ENCODE peak calls at places on chromosomes 1 and 21, in eight cellular contexts. B, A, U, Y, L, N, K and I are unnamed samples.

GRCh38 chr1:76144233-76144632 is 69.7 kb downstream of the ST6GALNAC3 start:
- DNase-seq in K (no peak), U (no peak), L (no peak), B (no peak), Y (no peak), N (peak; percentile 1), A (no peak), I (no peak)

GRCh38 chr1:168803696-168804510 is 74.9 kb upstream of the DPT start:
- DNase-seq in U (no peak), A (no peak), K (no peak), B (no peak), N (no peak), Y (no peak), L (peak; percentile 5), I (no peak)

GRCh38 chr1:25064465-25065238 is 134.6 kb upstream of the RUNX3 start:
- DNase-seq in B (no peak), U (no peak), N (no peak), A (no peak), Y (no peak), K (no peak), L (no peak), I (no peak)

GRCh38 chr1:151124763-151125403 is 21.5 kb downstream of the SEMA6C start:
- DNase-seq in B (no peak), K (no peak), N (no peak), Y (no peak), A (no peak), L (no peak), U (no peak), I (no peak)

GRCh38 chr1:100543640-100544039 is 5.7 kb downstream of the GPR88 start:
- DNase-seq in K (no peak), U (no peak), B (no peak), N (no peak), A (no peak), L (no peak), Y (no peak), I (no peak)

GRCh38 chr1:61853545-61853944 is 111.3 kb downstream of the PATJ start:
- DNase-seq in L (no peak), Y (peak; percentile 15), B (no peak), K (peak; percentile 13), N (peak; percentile 53), A (no peak), U (no peak), I (no peak)

GRCh38 chr1:192807221-192807967 is 1.4 kb upstream of the RGS2 start:
- DNase-seq in K (no peak), N (no peak), A (no peak), L (no peak), Y (peak; percentile 21), U (peak; percentile 22), B (peak; percentile 47), I (no peak)

GRCh38 chr1:46969014-46969619 is 27.8 kb upstream of the CYP4A11 start:
- DNase-seq in L (no peak), U (no peak), A (no peak), N (no peak), B (no peak), K (no peak), Y (no peak), I (no peak)

GRCh38 chr1:32361674-32362473 is 411 bp downstream of the FAM229A start:
- DNase-seq in U (peak; percentile 56), B (no peak), A (peak; percentile 80), L (peak; percentile 11), K (peak; percentile 25), N (no peak), Y (no peak), I (peak; percentile 65)

GRCh38 chr1:231683439-231684165 is 57.0 kb downstream of the DISC1 start:
- DNase-seq in L (no peak), U (no peak), N (no peak), A (no peak), B (no peak), K (no peak), Y (no peak), I (peak; percentile 40)

GRCh38 chr1:25715888-25716287 is 84.1 kb upstream of the SELENON start:
- DNase-seq in B (no peak), Y (no peak), K (no peak), U (no peak), N (no peak), A (no peak), L (no peak), I (no peak)

GRCh38 chr21:39712976-39713375 is 32.0 kb upstream of the IGSF5 start:
- DNase-seq in B (no peak), K (no peak), N (no peak), L (no peak), A (no peak), Y (no peak), U (peak; percentile 20), I (no peak)

GRCh38 chr1:112509005-112509659 is 367 bp downstream of the WNT2B start:
- DNase-seq in K (no peak), N (no peak), B (no peak), Y (no peak), L (no peak), U (no peak), A (no peak), I (peak; percentile 28)

GRCh38 chr1:60145746-60146145 is 72.2 kb upstream of the C1orf87 start:
- DNase-seq in N (no peak), K (no peak), U (no peak), Y (no peak), B (no peak), L (no peak), A (no peak), I (no peak)

GRCh38 chr1:66140072-66140471 is 347.4 kb downstream of the PDE4B start:
- DNase-seq in L (no peak), K (no peak), Y (no peak), B (no peak), A (no peak), U (no peak), N (no peak), I (no peak)

GRCh38 chr1:15684042-15684461 is at the start of gene PLEKHM2:
- DNase-seq in N (no peak), A (peak; percentile 75), K (peak; percentile 43), L (peak; percentile 31), B (no peak), U (peak; percentile 47), Y (no peak), I (peak; percentile 65)

GRCh38 chr1:161261859-161262225 is 3.3 kb downstream of the PCP4L1 start:
- DNase-seq in N (no peak), K (no peak), U (no peak), Y (no peak), L (no peak), A (no peak), B (no peak), I (no peak)

GRCh38 chr1:200182701-200183100 is 155.2 kb downstream of the NR5A2 start:
- DNase-seq in K (no peak), A (no peak), N (no peak), Y (no peak), U (no peak), B (no peak), L (no peak), I (no peak)

GRCh38 chr1:110249256-110249655 is 39.1 kb downstream of the KCNC4 start:
- DNase-seq in B (no peak), L (no peak), Y (no peak), N (no peak), U (no peak), A (no peak), K (no peak), I (no peak)

GRCh38 chr21:36105327-36105842 is 29.5 kb upstream of the CBR3 start:
- DNase-seq in Y (no peak), B (no peak), K (no peak), A (no peak), L (no peak), U (no peak), N (no peak), I (no peak)

GRCh38 chr21:42818328-42818749 is 61.0 kb downstream of the WDR4 start:
- DNase-seq in Y (peak; percentile 20), B (no peak), N (peak; percentile 34), L (peak; percentile 33), K (no peak), U (peak; percentile 64), A (peak; percentile 71), I (peak; percentile 37)

GRCh38 chr1:100279358-100279923 is 13.4 kb downstream of the RTCA start:
- DNase-seq in Y (no peak), K (no peak), N (no peak), B (no peak), L (no peak), U (no peak), A (no peak), I (no peak)

GRCh38 chr1:58883888-58884482 is 100.1 kb upstream of the JUN start:
- DNase-seq in A (no peak), N (no peak), L (no peak), Y (no peak), K (peak; percentile 79), B (no peak), U (no peak), I (no peak)

GRCh38 chr1:234701737-234702341 is 91.9 kb upstream of the IRF2BP2 start:
- DNase-seq in B (no peak), Y (no peak), N (no peak), U (no peak), K (no peak), L (no peak), A (peak; percentile 58), I (peak; percentile 65)